ENCODE peak calls at places on chromosomes 4 and X, in five cellular contexts. One of them, this sample, is unnamed.

GRCh38 chr4:156390599-156391296 is 437.1 kb upstream of the CTSO start:
- DNase-seq in right atrium auricular region: no peak
- DNase-seq in head of caudate nucleus: no peak
- DNase-seq in activated gamma-delta T cell treated with Interleukin-2 at 50 U/mL for 16 hours: no peak
- DNase-seq in tibial artery: no peak
- DNase-seq in this sample: no peak

GRCh38 chr4:71211748-71212147 is 127.1 kb upstream of the SLC4A4 start:
- DNase-seq in right atrium auricular region: no peak
- DNase-seq in head of caudate nucleus: no peak
- DNase-seq in activated gamma-delta T cell treated with Interleukin-2 at 50 U/mL for 16 hours: no peak
- DNase-seq in tibial artery: no peak
- DNase-seq in this sample: no peak

GRCh38 chrX:54494970-54495813 is 842 bp downstream of the FGD1 start:
- DNase-seq in right atrium auricular region: no peak
- DNase-seq in head of caudate nucleus: peak
- DNase-seq in activated gamma-delta T cell treated with Interleukin-2 at 50 U/mL for 16 hours: no peak
- DNase-seq in tibial artery: peak
- DNase-seq in this sample: no peak

GRCh38 chr4:153912296-153912695 is 123.4 kb upstream of the SFRP2 start:
- DNase-seq in right atrium auricular region: no peak
- DNase-seq in head of caudate nucleus: no peak
- DNase-seq in activated gamma-delta T cell treated with Interleukin-2 at 50 U/mL for 16 hours: no peak
- DNase-seq in tibial artery: no peak
- DNase-seq in this sample: no peak

GRCh38 chr4:175509320-175509719 is 302.7 kb downstream of the GPM6A start:
- DNase-seq in right atrium auricular region: no peak
- DNase-seq in head of caudate nucleus: no peak
- DNase-seq in activated gamma-delta T cell treated with Interleukin-2 at 50 U/mL for 16 hours: no peak
- DNase-seq in tibial artery: no peak
- DNase-seq in this sample: no peak

GRCh38 chr4:78951862-78952472 is 12.7 kb upstream of the PAQR3 start:
- DNase-seq in right atrium auricular region: no peak
- DNase-seq in head of caudate nucleus: peak
- DNase-seq in activated gamma-delta T cell treated with Interleukin-2 at 50 U/mL for 16 hours: peak
- DNase-seq in tibial artery: no peak
- DNase-seq in this sample: peak

GRCh38 chr4:165443276-165443675 is 64.5 kb downstream of the CPE start:
- DNase-seq in right atrium auricular region: no peak
- DNase-seq in head of caudate nucleus: no peak
- DNase-seq in activated gamma-delta T cell treated with Interleukin-2 at 50 U/mL for 16 hours: no peak
- DNase-seq in tibial artery: no peak
- DNase-seq in this sample: no peak

GRCh38 chrX:109774706-109775105 is 41.6 kb upstream of the ACSL4 start:
- DNase-seq in right atrium auricular region: no peak
- DNase-seq in head of caudate nucleus: no peak
- DNase-seq in activated gamma-delta T cell treated with Interleukin-2 at 50 U/mL for 16 hours: no peak
- DNase-seq in tibial artery: no peak
- DNase-seq in this sample: no peak